ENCODE peak calls at places on chromosome X, in four cellular contexts. J is pancreas, S is NB4, Q is spleen. K is an unnamed sample.

GRCh38 chrX:87338510-87338909 is 179.1 kb upstream of the KLHL4 start:
- DNase-seq in Q (no peak), S (peak), J (no peak), K (peak)

GRCh38 chrX:121851033-121851432 is 803.6 kb downstream of the GLUD2 start:
- DNase-seq in J (no peak), S (no peak), Q (no peak), K (peak)

GRCh38 chrX:103864886-103865534 is 33.0 kb upstream of the RAB9B start:
- DNase-seq in J (no peak), Q (no peak), S (no peak), K (peak)

GRCh38 chrX:50762578-50762977 is 51.4 kb downstream of the SHROOM4 start:
- DNase-seq in Q (no peak), J (no peak), S (no peak), K (no peak)

GRCh38 chrX:22800360-22800759 is 199.4 kb upstream of the DDX53 start:
- DNase-seq in S (peak), Q (no peak), J (no peak), K (peak)

GRCh38 chrX:155148724-155149537 is 67.3 kb upstream of the VBP1 start:
- DNase-seq in J (no peak), Q (no peak), S (peak), K (peak)

GRCh38 chrX:42664706-42665105 is 113.3 kb downstream of the PPP1R2C start:
- DNase-seq in S (no peak), J (no peak), Q (no peak), K (no peak)

GRCh38 chrX:41705680-41706374 is 17.1 kb downstream of the GPR34 start:
- DNase-seq in Q (no peak), S (peak), J (no peak), K (no peak)

GRCh38 chrX:79138658-79139241 is 5.7 kb upstream of the GPR174 start:
- DNase-seq in J (no peak), Q (no peak), S (peak), K (no peak)

GRCh38 chrX:103063191-103063845 is 653 bp downstream of the BEX1 start:
- DNase-seq in J (no peak), S (no peak), Q (no peak), K (peak)

GRCh38 chrX:153297376-153297775 is 24.2 kb downstream of the PNMA6F start:
- DNase-seq in S (no peak), Q (no peak), J (no peak), K (no peak)

GRCh38 chrX:94831364-94831763 is 1157.4 kb downstream of the FAM133A start:
- DNase-seq in S (peak), Q (no peak), J (no peak), K (peak)

GRCh38 chrX:110846071-110846470 is 50.5 kb upstream of the CHRDL1 start:
- DNase-seq in S (no peak), Q (no peak), J (no peak), K (no peak)

GRCh38 chrX:40550069-40550468 is 30.7 kb upstream of the ATP6AP2 start:
- DNase-seq in Q (no peak), S (no peak), J (peak), K (no peak)

GRCh38 chrX:49761481-49761880 is 65.7 kb upstream of the PAGE1 start:
- DNase-seq in S (peak), J (no peak), Q (no peak), K (peak)

GRCh38 chrX:95058815-95059214 is 1384.8 kb downstream of the FAM133A start:
- DNase-seq in Q (no peak), J (no peak), S (no peak), K (peak)

GRCh38 chrX:148416142-148416541 is 84.3 kb upstream of the AFF2 start:
- DNase-seq in S (peak), J (no peak), Q (no peak), K (no peak)

GRCh38 chrX:40849906-40850672 is 114.7 kb upstream of the MED14 start:
- DNase-seq in J (no peak), Q (no peak), S (peak), K (no peak)

GRCh38 chrX:38036471-38036870 is 30.1 kb downstream of the SYTL5 start:
- DNase-seq in S (no peak), Q (no peak), J (no peak), K (no peak)

GRCh38 chrX:148120151-148120550 is 139.0 kb downstream of the FMR1NB start:
- DNase-seq in J (no peak), Q (no peak), S (no peak), K (no peak)

GRCh38 chrX:141341341-141341740 is 99.0 kb upstream of the SPANXC start:
- DNase-seq in S (no peak), Q (no peak), J (no peak), K (peak)

GRCh38 chrX:119541188-119541587 is 24.0 kb downstream of the STEEP1 start:
- DNase-seq in J (no peak), Q (no peak), S (no peak), K (peak)

GRCh38 chrX:134460861-134461218 is 875 bp downstream of the HPRT1 start:
- DNase-seq in Q (no peak), J (no peak), S (peak), K (no peak)

GRCh38 chrX:57481514-57481913 is 110.3 kb upstream of the ZXDB start:
- DNase-seq in S (no peak), J (peak), Q (no peak), K (no peak)

GRCh38 chrX:8341814-8342590 is 122.6 kb upstream of the VCX3B start:
- DNase-seq in Q (no peak), S (no peak), J (no peak), K (no peak)

GRCh38 chrX:18677140-18677834 is 5.4 kb upstream of the RS1 start:
- DNase-seq in Q (no peak), J (no peak), S (peak), K (no peak)
- H3K4me3 ChIP-seq in Q (no peak), J (no peak), S (no peak), K (no peak)

GRCh38 chrX:11787564-11787963 is 29.5 kb downstream of the MSL3 start:
- DNase-seq in J (peak), S (peak), Q (peak), K (peak)
- TF ChIP-seq CTCF in J (no peak), S (peak), Q (peak), K (peak)

GRCh38 chrX:130028196-130028595 is 45.8 kb downstream of the BCORL1 start:
- DNase-seq in J (peak), Q (peak), S (peak), K (peak)

GRCh38 chrX:130020661-130021324 is 38.4 kb downstream of the BCORL1 start:
- DNase-seq in S (no peak), J (no peak), Q (peak), K (no peak)

GRCh38 chrX:130025256-130025655 is 42.8 kb downstream of the BCORL1 start:
- DNase-seq in J (no peak), S (no peak), Q (no peak), K (no peak)

GRCh38 chrX:130027569-130027968 is 45.1 kb downstream of the BCORL1 start:
- DNase-seq in Q (no peak), S (no peak), J (no peak), K (no peak)

DNA sequence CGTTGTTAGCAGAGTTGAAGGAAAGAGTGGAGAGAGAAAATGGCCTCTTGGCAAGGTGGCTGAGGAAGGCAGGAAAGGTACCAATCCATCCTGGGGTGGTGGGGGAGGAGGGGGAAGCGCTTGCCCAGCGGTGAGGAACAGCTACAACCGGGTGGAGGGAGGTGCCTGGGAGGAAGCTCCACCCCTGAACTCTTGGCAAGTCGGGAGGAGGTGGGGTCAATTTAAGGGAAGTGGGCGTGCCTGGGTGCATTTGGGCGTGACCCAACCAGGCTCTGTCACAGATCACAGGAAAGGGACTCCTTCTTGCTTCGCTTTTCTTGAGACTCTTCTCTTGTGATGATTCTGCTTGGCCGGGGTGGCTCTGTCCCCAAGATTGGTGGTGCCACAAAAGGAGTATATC is 41.7 kb downstream of the BCORL1 start:
- DNase-seq in J (peak), Q (peak), S (peak), K (peak)
- H3K4me3 ChIP-seq in J (no peak), Q (no peak), S (no peak), K (no peak)

GRCh38 chrX:14964500-14964899 is 91.3 kb downstream of the MOSPD2 start:
- DNase-seq in S (no peak), J (no peak), Q (no peak), K (peak)
- TF ChIP-seq CTCF in S (no peak), J (no peak), Q (no peak), K (peak)

DNA sequence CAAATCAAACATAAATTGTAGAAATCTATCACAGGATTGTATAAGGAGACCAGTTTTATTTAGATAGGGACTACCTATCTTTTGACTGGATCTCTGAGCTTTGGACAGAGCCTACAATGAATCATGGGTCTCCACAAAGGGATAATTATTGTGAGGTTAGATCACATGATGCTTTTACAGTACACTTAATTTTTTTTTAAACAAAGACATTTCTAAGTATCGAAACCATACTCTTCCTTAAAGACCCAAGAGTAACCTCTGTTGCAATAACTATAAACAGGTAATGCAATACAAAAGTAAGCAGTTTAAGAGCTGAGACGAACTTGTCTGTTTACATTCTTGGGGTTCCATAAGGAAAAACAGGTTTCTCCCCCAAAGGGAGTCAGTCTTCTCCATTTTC is 64.3 kb upstream of the GABRE start:
- DNase-seq in S (no peak), Q (no peak), J (no peak), K (no peak)
- H3K4me3 ChIP-seq in S (no peak), Q (no peak), J (no peak), K (no peak)

GRCh38 chrX:129235903-129236302 is 287.4 kb downstream of the SMARCA1 start:
- DNase-seq in J (no peak), Q (no peak), S (no peak), K (no peak)
- TF ChIP-seq CTCF in J (no peak), Q (no peak), S (no peak), K (no peak)